ENCODE peak calls at places on chromosomes 1 and 21, in five cellular contexts. S, D, W, G and N are unnamed samples.

GRCh38 chr1:156259805-156260204 is 11.9 kb upstream of the PAQR6 start:
- DNase-seq in S (no peak), D (no peak), W (no peak), G (no peak), N (no peak)

GRCh38 chr1:45508295-45509151 is 8.4 kb downstream of the MMACHC start:
- DNase-seq in S (no peak), D (peak), W (no peak), G (no peak), N (no peak)

GRCh38 chr1:12096615-12097014 is 33.5 kb downstream of the TNFRSF8 start:
- DNase-seq in S (no peak), D (no peak), W (no peak), G (no peak), N (no peak)

GRCh38 chr1:41678141-41678878 is 193.8 kb upstream of the EDN2 start:
- DNase-seq in S (peak), D (no peak), W (peak), G (no peak), N (peak)

GRCh38 chr1:18110968-18111367 is 3.4 kb downstream of the IGSF21 start:
- DNase-seq in S (no peak), D (no peak), W (no peak), G (no peak), N (no peak)

GRCh38 chr1:31586376-31587327 is 10.3 kb downstream of the TINAGL1 start:
- DNase-seq in S (no peak), D (no peak), W (no peak), G (peak), N (no peak)

GRCh38 chr1:231629132-231629531 is 2.5 kb downstream of the DISC1 start:
- DNase-seq in S (peak), D (no peak), W (no peak), G (peak), N (no peak)

GRCh38 chr21:41407541-41408460 is 18.2 kb upstream of the MX1 start:
- DNase-seq in S (no peak), D (no peak), W (no peak), G (peak), N (no peak)

GRCh38 chr1:186440584-186440983 is 20.3 kb downstream of the PDC start:
- DNase-seq in S (no peak), D (no peak), W (no peak), G (no peak), N (no peak)

GRCh38 chr1:101526813-101527212 is 290.0 kb downstream of the S1PR1 start:
- DNase-seq in S (no peak), D (no peak), W (no peak), G (no peak), N (no peak)

GRCh38 chr1:51627672-51628071 is 10.8 kb downstream of the OSBPL9 start:
- DNase-seq in S (peak), D (peak), W (peak), G (no peak), N (no peak)

GRCh38 chr1:91647061-91647460 is 146.4 kb downstream of the CDC7 start:
- DNase-seq in S (no peak), D (no peak), W (no peak), G (no peak), N (no peak)

GRCh38 chr1:147243228-147243685 is 773 bp downstream of the CHD1L start:
- DNase-seq in S (no peak), D (peak), W (no peak), G (peak), N (no peak)

GRCh38 chr1:89166705-89167104 is 9.1 kb downstream of the GBP7 start:
- DNase-seq in S (no peak), D (no peak), W (peak), G (no peak), N (no peak)

GRCh38 chr1:105793541-105794146 is 1262.8 kb upstream of the PRMT6 start:
- DNase-seq in S (peak), D (peak), W (no peak), G (no peak), N (no peak)

GRCh38 chr1:234258071-234258470 is 115.2 kb upstream of the COA6 start:
- DNase-seq in S (no peak), D (no peak), W (no peak), G (peak), N (no peak)

GRCh38 chr1:3433076-3433475 is 21.4 kb upstream of the ARHGEF16 start:
- DNase-seq in S (no peak), D (no peak), W (no peak), G (no peak), N (no peak)

GRCh38 chr1:152170287-152170933 is 11.4 kb upstream of the RPTN start:
- DNase-seq in S (no peak), D (no peak), W (no peak), G (no peak), N (no peak)

GRCh38 chr1:157691285-157691920 is 9.2 kb downstream of the FCRL3 start:
- DNase-seq in S (peak), D (peak), W (peak), G (no peak), N (no peak)

GRCh38 chr1:204623365-204623893 is 62.1 kb downstream of the LRRN2 start:
- DNase-seq in S (peak), D (no peak), W (no peak), G (no peak), N (peak)

GRCh38 chr1:202268817-202269216 is 72.9 kb downstream of the UBE2T start:
- DNase-seq in S (no peak), D (no peak), W (no peak), G (peak), N (no peak)

GRCh38 chr1:89563957-89564604 is 39.5 kb downstream of the LRRC8B start:
- DNase-seq in S (no peak), D (no peak), W (peak), G (no peak), N (no peak)

GRCh38 chr1:19035356-19036048 is 79.0 kb upstream of the IFFO2 start:
- DNase-seq in S (no peak), D (peak), W (no peak), G (no peak), N (no peak)

GRCh38 chr1:47771766-47772165 is 225.4 kb downstream of the TRABD2B start:
- DNase-seq in S (no peak), D (no peak), W (no peak), G (no peak), N (no peak)

GRCh38 chr21:39087238-39087975 is 95.8 kb downstream of the PSMG1 start:
- DNase-seq in S (no peak), D (no peak), W (no peak), G (no peak), N (no peak)

GRCh38 chr1:193479187-193479586 is 292.8 kb upstream of the B3GALT2 start:
- DNase-seq in S (no peak), D (peak), W (no peak), G (no peak), N (no peak)

GRCh38 chr1:52400131-52400530 is 4.1 kb downstream of the ORC1 start:
- DNase-seq in S (no peak), D (no peak), W (no peak), G (no peak), N (no peak)

GRCh38 chr1:208433086-208433485 is 188.9 kb upstream of the PLXNA2 start:
- DNase-seq in S (no peak), D (no peak), W (peak), G (no peak), N (no peak)

GRCh38 chr1:197319631-197320030 is 51.6 kb downstream of the CRB1 start:
- DNase-seq in S (no peak), D (no peak), W (no peak), G (no peak), N (no peak)

GRCh38 chr1:159854693-159855192 is 7.7 kb downstream of the VSIG8 start:
- DNase-seq in S (peak), D (no peak), W (peak), G (peak), N (peak)

GRCh38 chr1:211579434-211580302 is 707 bp upstream of the SLC30A1 start:
- DNase-seq in S (no peak), D (peak), W (peak), G (no peak), N (no peak)

GRCh38 chr1:84603941-84604830 is 29.9 kb upstream of the CTBS start:
- DNase-seq in S (peak), D (no peak), W (peak), G (peak), N (no peak)

GRCh38 chr1:19071674-19072281 is 115.3 kb upstream of the IFFO2 start:
- DNase-seq in S (no peak), D (no peak), W (no peak), G (no peak), N (no peak)

GRCh38 chr1:152182942-152183341 is 23.9 kb upstream of the RPTN start:
- DNase-seq in S (peak), D (no peak), W (peak), G (no peak), N (no peak)

GRCh38 chr1:53527368-53527767 is 68.2 kb downstream of the DMRTB1 start:
- DNase-seq in S (peak), D (no peak), W (no peak), G (no peak), N (no peak)

GRCh38 chr1:164443836-164444235 is 115.1 kb upstream of the PBX1 start:
- DNase-seq in S (no peak), D (no peak), W (no peak), G (no peak), N (no peak)

GRCh38 chr1:114558548-114558947 is 22.9 kb downstream of the BCAS2 start:
- DNase-seq in S (no peak), D (peak), W (peak), G (no peak), N (no peak)

GRCh38 chr1:240385985-240386978 is 225.7 kb downstream of the GREM2 start:
- DNase-seq in S (peak), D (no peak), W (peak), G (no peak), N (peak)

GRCh38 chr1:92804721-92805169 is 19.8 kb upstream of the EVI5 start:
- DNase-seq in S (peak), D (no peak), W (peak), G (peak), N (peak)

GRCh38 chr1:13967707-13968106 is 267.7 kb downstream of the PRDM2 start:
- DNase-seq in S (no peak), D (no peak), W (no peak), G (no peak), N (no peak)

GRCh38 chr1:13968361-13968760 is 268.4 kb downstream of the PRDM2 start:
- DNase-seq in S (no peak), D (no peak), W (no peak), G (no peak), N (no peak)

GRCh38 chr1:13964768-13965167 is 264.8 kb downstream of the PRDM2 start:
- DNase-seq in S (no peak), D (no peak), W (no peak), G (no peak), N (no peak)

GRCh38 chr1:13970631-13971247 is 270.8 kb downstream of the PRDM2 start:
- DNase-seq in S (no peak), D (no peak), W (no peak), G (no peak), N (no peak)

GRCh38 chr1:13965770-13966398 is 265.9 kb downstream of the PRDM2 start:
- DNase-seq in S (peak), D (peak), W (peak), G (no peak), N (no peak)
- TF ChIP-seq CTCF in S (peak), D (peak), W (peak), G (no peak), N (peak)

GRCh38 chr1:148353461-148354283 is 129.4 kb downstream of the PPIAL4G start:
- DNase-seq in S (peak), D (no peak), W (peak), G (no peak), N (no peak)
- H3K4me3 ChIP-seq in S (peak), D (no peak), W (peak), G (no peak), N (no peak)

GRCh38 chr1:8962812-8963669 is 17.4 kb downstream of the CA6 start:
- DNase-seq in S (no peak), D (peak), W (peak), G (no peak), N (no peak)
- TF ChIP-seq CTCF in S (peak), D (peak), W (peak), G (no peak), N (peak)

GRCh38 chr1:9284061-9284460 is 8.6 kb upstream of the SPSB1 start:
- DNase-seq in S (no peak), D (no peak), W (no peak), G (no peak), N (no peak)

GRCh38 chr1:9281071-9281827 is 11.4 kb upstream of the SPSB1 start:
- DNase-seq in S (no peak), D (no peak), W (peak), G (no peak), N (no peak)

GRCh38 chr1:9280015-9280860 is 12.5 kb upstream of the SPSB1 start:
- DNase-seq in S (peak), D (no peak), W (peak), G (peak), N (no peak)

GRCh38 chr1:9281907-9282306 is 10.8 kb upstream of the SPSB1 start:
- DNase-seq in S (no peak), D (no peak), W (no peak), G (no peak), N (no peak)

DNA sequence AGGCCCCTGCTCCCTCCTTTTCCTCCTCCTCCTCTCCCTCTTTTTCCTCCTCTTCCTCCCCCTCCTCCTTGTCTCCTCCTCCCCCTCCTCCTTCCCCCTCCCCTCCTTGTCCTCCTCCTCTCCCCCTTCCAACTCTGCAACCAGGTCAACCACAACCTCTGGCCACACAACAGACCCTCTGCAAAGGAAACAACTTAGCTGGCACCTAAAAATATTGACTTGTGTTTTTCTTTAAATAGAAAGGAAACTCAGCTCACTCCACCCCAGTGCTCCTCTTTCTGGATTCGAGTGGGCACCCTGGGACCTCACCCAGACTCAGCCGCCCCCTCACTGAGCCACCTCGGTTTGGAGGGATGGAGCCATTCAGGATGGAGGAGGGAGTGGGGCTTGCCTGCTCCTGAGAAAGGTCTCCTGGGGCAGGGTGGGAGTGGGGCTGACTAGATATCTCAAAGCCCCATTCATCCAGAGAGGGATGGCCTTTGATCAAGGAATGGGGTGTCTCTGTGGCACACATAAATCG is 10.2 kb upstream of the SPSB1 start:
- DNase-seq in S (no peak), D (no peak), W (no peak), G (no peak), N (no peak)
- H3K4me3 ChIP-seq in S (no peak), D (no peak), W (no peak), G (no peak), N (no peak)